ENCODE peak calls at places on chromosomes 12 and 14, in five cellular contexts. O, R, M, D and T are unnamed samples.

GRCh38 chr12:129753596-129753995 is 150.2 kb downstream of the TMEM132D start:
- DNase-seq in O (no peak), R (peak), M (no peak), D (no peak), T (peak)

GRCh38 chr14:59360923-59361794 is 104.0 kb downstream of the GPR135 start:
- DNase-seq in O (no peak), R (peak), M (no peak), D (peak), T (peak)

GRCh38 chr12:2170376-2170775 is 117.6 kb downstream of the CACNA1C start:
- DNase-seq in O (no peak), R (no peak), M (no peak), D (no peak), T (no peak)

GRCh38 chr14:64540208-64541202 is at the start of gene HSPA2:
- DNase-seq in O (peak), R (peak), M (peak), D (peak), T (peak)

GRCh38 chr12:579450-580110 is 83.7 kb downstream of the NINJ2 start:
- DNase-seq in O (no peak), R (peak), M (no peak), D (no peak), T (no peak)

GRCh38 chr14:42930058-42930457 is 1323.4 kb downstream of the LRFN5 start:
- DNase-seq in O (no peak), R (no peak), M (no peak), D (peak), T (peak)

GRCh38 chr12:2359725-2360629 is 307.2 kb downstream of the CACNA1C start:
- DNase-seq in O (no peak), R (no peak), M (no peak), D (no peak), T (no peak)

GRCh38 chr14:79293482-79293881 is 917.8 kb downstream of the DIO2 start:
- DNase-seq in O (no peak), R (no peak), M (no peak), D (peak), T (no peak)

DNA sequence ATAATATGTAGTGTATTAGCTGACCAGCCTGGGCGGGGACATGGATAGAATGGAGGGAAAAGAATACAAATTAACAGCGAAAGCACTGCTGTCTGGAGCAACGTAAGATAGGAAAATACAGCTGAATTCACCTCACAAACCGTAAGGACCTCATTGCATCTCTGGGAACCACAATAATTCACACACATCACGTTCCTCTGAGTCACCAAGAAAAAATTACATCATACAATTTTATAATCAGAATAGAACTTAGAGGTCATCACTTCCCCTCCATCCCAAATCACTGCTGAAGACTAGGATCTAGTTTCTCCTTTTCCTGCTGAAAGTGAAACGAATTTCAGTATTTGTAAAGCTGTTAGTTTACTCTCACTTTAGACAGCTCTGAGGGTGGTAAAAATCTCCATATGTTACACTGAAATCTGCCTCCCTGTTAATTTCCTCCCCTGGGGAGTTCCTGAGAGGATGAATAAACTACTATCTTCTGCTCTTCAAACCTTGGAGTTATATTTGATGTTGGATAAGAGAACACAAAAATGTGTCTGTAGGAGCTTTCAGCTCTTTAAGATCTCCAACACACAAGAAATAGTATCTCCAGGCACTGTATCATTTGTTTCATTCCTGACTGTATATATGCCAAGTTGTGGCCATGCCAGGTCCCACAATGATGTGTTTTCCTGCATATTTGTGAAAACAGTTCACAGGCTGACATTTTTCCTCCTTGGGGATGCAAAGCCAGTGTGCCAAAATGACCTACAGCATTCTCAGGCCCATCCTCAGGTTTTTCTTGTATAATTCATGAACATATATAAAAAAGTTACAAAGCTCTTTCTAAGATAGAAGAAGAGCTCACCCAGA is 63.8 kb upstream of the SSTR1 start:
- DNase-seq in O (no peak), R (peak), M (no peak), D (peak), T (no peak)
- H3K4me3 ChIP-seq in O (no peak), R (no peak), M (no peak), D (peak), T (no peak)

DNA sequence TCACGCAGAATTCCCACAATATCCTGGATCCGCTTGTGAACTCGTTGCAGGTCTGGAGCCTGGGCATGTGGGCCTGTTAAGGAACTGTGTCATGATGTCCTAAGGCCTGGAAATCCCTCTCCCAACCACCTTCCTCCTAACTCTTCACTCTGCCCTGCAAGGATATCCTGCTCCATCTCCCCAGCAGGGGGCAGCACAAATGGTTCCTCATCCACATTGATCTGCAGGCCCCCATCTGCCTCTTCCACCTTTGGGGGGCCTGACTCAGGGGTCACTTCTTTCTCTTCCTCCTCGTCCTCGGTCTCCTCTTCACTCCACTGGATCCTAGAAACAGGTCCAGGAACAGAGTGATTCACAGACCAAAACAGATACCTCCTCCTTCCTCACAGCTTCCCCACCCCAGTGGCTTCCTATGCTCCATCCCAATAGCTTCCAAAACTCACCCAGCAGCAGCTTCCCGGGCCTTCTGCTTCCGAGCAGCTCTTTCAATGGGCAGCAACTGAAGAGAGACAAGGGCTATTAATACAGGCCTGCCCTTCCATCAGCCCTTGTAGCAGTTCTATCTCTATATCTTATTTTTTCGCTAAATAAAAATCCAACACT is 4.5 kb downstream of the NOP2 start:
- DNase-seq in O (no peak), R (peak), M (peak), D (peak), T (no peak)
- H2BK120ac ChIP-seq in O (no peak), R (no peak), M (no peak), D (no peak), T (no peak)

GRCh38 chr14:80965041-80965440 is 9.6 kb downstream of the TSHR start:
- DNase-seq in O (no peak), R (no peak), M (no peak), D (no peak), T (no peak)
- H3K4me3 ChIP-seq in O (no peak), R (no peak), M (no peak), D (no peak), T (no peak)

GRCh38 chr14:76274324-76274723 is 101.6 kb upstream of the ESRRB start:
- DNase-seq in O (no peak), R (no peak), M (no peak), D (no peak), T (no peak)

GRCh38 chr14:76273346-76273745 is 102.6 kb upstream of the ESRRB start:
- DNase-seq in O (no peak), R (no peak), M (no peak), D (no peak), T (no peak)

GRCh38 chr14:76272774-76273173 is 103.2 kb upstream of the ESRRB start:
- DNase-seq in O (no peak), R (no peak), M (no peak), D (no peak), T (no peak)

GRCh38 chr14:76271371-76271770 is 104.6 kb upstream of the ESRRB start:
- DNase-seq in O (no peak), R (no peak), M (no peak), D (no peak), T (no peak)

DNA sequence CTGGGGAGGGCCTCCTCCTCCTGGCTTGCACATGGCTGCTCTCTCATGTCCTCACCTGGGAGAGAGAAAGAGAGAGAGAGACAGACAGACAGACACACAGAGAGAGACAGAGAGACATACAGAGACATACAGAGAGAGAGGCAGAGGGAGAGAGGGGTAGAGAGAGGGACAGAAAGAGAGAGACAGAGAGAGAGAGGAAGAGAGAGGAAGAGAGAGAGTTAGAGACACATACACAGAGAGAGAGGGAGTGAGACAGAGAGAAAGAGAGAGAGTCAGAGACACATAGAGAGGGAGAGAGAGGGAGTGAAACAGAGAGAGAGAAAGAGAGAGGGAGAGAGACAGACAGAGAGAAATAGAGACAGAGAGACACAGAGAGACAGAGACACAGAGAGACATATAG is 103.6 kb upstream of the ESRRB start:
- DNase-seq in O (no peak), R (no peak), M (no peak), D (no peak), T (no peak)
- H2BK120ac ChIP-seq in O (no peak), R (no peak), M (no peak), D (no peak), T (no peak)

GRCh38 chr12:130992979-130993538 is 39.4 kb downstream of the ADGRD1 start:
- DNase-seq in O (no peak), R (no peak), M (no peak), D (no peak), T (no peak)
- H3K4me3 ChIP-seq in O (no peak), R (no peak), M (no peak), D (no peak), T (no peak)

GRCh38 chr12:7035464-7035863 is 17.2 kb upstream of the LPCAT3 start:
- DNase-seq in O (no peak), R (no peak), M (no peak), D (no peak), T (no peak)
- H2BK120ac ChIP-seq in O (no peak), R (no peak), M (no peak), D (no peak), T (no peak)

GRCh38 chr14:75469606-75470237 is 41.9 kb downstream of the JDP2 start:
- DNase-seq in O (no peak), R (no peak), M (no peak), D (no peak), T (no peak)
- H3K4me3 ChIP-seq in O (no peak), R (no peak), M (no peak), D (no peak), T (no peak)